ENCODE peak calls at places on chromosomes 12 and 14, in ten cellular contexts. P is psoas muscle; S is naive thymus-derived CD4-positive, alpha-beta T cell; Q is adipocyte; E is BJ; C is testis; J is aorta; G is pancreas; L is Peyer's patch; Z is CD4-positive, CD25-positive, alpha-beta regulatory T cell. W is an unnamed sample. For H3K27me3 and H3K36me3, the result is how much of the 10 kb centered on the place peaks cover.

GRCh38 chr14:38357557-38357956 is 101.7 kb upstream of the CLEC14A start:
- DNase-seq in P (no peak), S (no peak), Q (peak), E (peak), C (no peak), J (no peak), G (no peak), L (no peak), Z (no peak), W (peak)

GRCh38 chr14:63269561-63270225 is 49.0 kb downstream of the GPHB5 start:
- DNase-seq in P (no peak), S (no peak), Q (no peak), E (no peak), C (no peak), J (no peak), G (no peak), L (no peak), Z (no peak), W (no peak)

GRCh38 chr14:37090026-37090425 is 82.4 kb downstream of the SLC25A21 start:
- DNase-seq in P (no peak), S (no peak), Q (peak), E (no peak), C (no peak), J (no peak), G (no peak), L (no peak), Z (no peak), W (no peak)

GRCh38 chr14:53153702-53154112 is 584 bp upstream of the DDHD1 start:
- DNase-seq in P (no peak), S (no peak), Q (no peak), E (no peak), C (no peak), J (no peak), G (no peak), L (no peak), Z (peak), W (no peak)

GRCh38 chr12:39122562-39123204 is 217.3 kb upstream of the CPNE8 start:
- DNase-seq in P (no peak), S (no peak), Q (no peak), E (no peak), C (no peak), J (no peak), G (no peak), L (no peak), Z (no peak), W (no peak)

GRCh38 chr12:14628771-14629170 is 61.1 kb upstream of the PLBD1 start:
- DNase-seq in P (no peak), S (no peak), Q (no peak), E (no peak), C (no peak), J (no peak), G (no peak), L (no peak), Z (no peak), W (no peak)

GRCh38 chr12:57016348-57016747 is at the start of gene TAC3:
- DNase-seq in P (no peak), S (no peak), Q (no peak), E (no peak), C (no peak), J (no peak), G (no peak), L (no peak), Z (no peak), W (no peak)

GRCh38 chr14:100375963-100376735 is 53.0 kb downstream of the SLC25A47 start:
- DNase-seq in P (peak), S (peak), Q (peak), E (peak), C (peak), J (peak), G (peak), L (peak), Z (peak), W (peak)

GRCh38 chr12:18683603-18684002 is 54.2 kb downstream of the PLCZ1 start:
- DNase-seq in P (no peak), S (no peak), Q (peak), E (no peak), C (no peak), J (no peak), G (no peak), L (no peak), Z (no peak), W (no peak)

GRCh38 chr12:108729612-108730336 is 1.5 kb downstream of the CORO1C start:
- DNase-seq in P (no peak), S (no peak), Q (peak), E (no peak), C (no peak), J (no peak), G (no peak), L (no peak), Z (no peak), W (no peak)

GRCh38 chr14:91872517-91873470 is 5.5 kb upstream of the TC2N start:
- DNase-seq in P (peak), S (no peak), Q (no peak), E (no peak), C (peak), J (peak), G (peak), L (peak), Z (peak), W (peak)

GRCh38 chr12:24850486-24850885 is 98.4 kb downstream of the BCAT1 start:
- DNase-seq in P (no peak), S (no peak), Q (no peak), E (no peak), C (no peak), J (no peak), G (no peak), L (no peak), Z (no peak), W (no peak)

GRCh38 chr12:23399402-23399933 is 550.0 kb downstream of the SOX5 start:
- DNase-seq in P (no peak), S (no peak), Q (no peak), E (no peak), C (no peak), J (no peak), G (no peak), L (no peak), Z (no peak), W (no peak)

GRCh38 chr14:88551094-88551870 is 3.5 kb downstream of the PTPN21 start:
- DNase-seq in P (peak), S (peak), Q (peak), E (no peak), C (peak), J (peak), G (peak), L (peak), Z (no peak), W (peak)

GRCh38 chr12:28899951-28900350 is 249.1 kb upstream of the FAR2 start:
- DNase-seq in P (no peak), S (no peak), Q (peak), E (peak), C (no peak), J (no peak), G (no peak), L (no peak), Z (no peak), W (peak)

GRCh38 chr12:22700126-22700525 is 75.2 kb downstream of the ETNK1 start:
- DNase-seq in P (no peak), S (no peak), Q (no peak), E (no peak), C (no peak), J (no peak), G (no peak), L (no peak), Z (no peak), W (no peak)

GRCh38 chr14:41636492-41637392 is 30.1 kb downstream of the LRFN5 start:
- DNase-seq in P (no peak), S (no peak), Q (peak), E (no peak), C (no peak), J (no peak), G (no peak), L (no peak), Z (no peak), W (no peak)

GRCh38 chr12:7079826-7080125 is 12.5 kb downstream of the C1R start:
- DNase-seq in P (no peak), S (no peak), Q (peak), E (peak), C (no peak), J (no peak), G (no peak), L (no peak), Z (no peak), W (peak)

GRCh38 chr12:106582661-106583577 is at the start of gene RFX4:
- DNase-seq in P (no peak), S (no peak), Q (peak), E (no peak), C (no peak), J (no peak), G (no peak), L (no peak), Z (no peak), W (no peak)
- H3K27me3 ChIP-seq in P (half or more), S (under half), Q (half or more), E (half or more), C (under half), J (under half), G (under half), L (half or more), Z (under half), W (half or more)

DNA sequence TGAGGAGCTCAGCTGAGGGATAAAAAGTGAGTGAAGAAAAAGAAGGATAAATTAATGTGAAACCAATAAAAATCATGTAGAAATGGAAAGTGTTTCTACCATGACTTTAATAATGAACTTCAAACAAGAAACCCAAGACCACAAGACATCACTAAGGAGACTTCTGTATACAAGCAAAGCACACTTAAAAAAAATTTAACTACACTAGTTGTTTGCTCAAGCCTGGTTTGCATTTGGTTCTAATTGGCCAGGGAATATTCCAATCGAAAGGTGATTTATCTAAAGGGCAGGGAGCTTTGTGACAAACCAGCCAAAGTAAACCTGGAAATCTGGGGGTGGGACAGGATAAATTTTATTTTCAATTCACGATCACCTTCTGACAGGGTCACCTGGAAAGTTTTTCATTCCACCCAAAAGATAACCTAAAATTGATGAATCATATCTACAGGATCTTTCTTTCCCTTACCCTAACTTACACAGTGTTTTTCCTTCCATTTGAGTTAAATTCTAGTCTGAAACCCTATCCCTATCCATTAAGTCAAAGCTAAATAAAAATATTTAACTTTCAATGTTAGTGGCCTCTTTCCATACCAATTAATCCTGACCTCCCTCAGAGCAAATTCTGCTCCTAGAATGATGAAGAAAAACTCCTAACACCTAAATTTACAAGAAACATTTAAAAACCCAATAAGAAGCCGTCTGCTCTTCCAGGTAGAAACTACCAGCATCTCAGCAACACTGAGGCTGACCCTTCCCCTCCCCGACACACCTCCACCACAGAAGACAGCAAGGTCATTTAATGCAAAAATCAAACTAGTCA is 2.5 kb downstream of the EGLN3 start:
- DNase-seq in P (no peak), S (no peak), Q (no peak), E (no peak), C (no peak), J (no peak), G (no peak), L (no peak), Z (no peak), W (no peak)
- H3K4me3 ChIP-seq in P (peak), S (no peak), Q (no peak), E (no peak), C (no peak), J (peak), G (no peak), L (peak), Z (no peak), W (no peak)

GRCh38 chr12:63808631-63809030 is 28.9 kb downstream of the RXYLT1 start:
- DNase-seq in P (no peak), S (no peak), Q (no peak), E (no peak), C (no peak), J (no peak), G (no peak), L (no peak), Z (no peak), W (no peak)

GRCh38 chr12:63814146-63814774 is 30.2 kb upstream of the SRGAP1 start:
- DNase-seq in P (no peak), S (no peak), Q (no peak), E (no peak), C (no peak), J (no peak), G (no peak), L (no peak), Z (no peak), W (no peak)

GRCh38 chr12:63809566-63809965 is 29.9 kb downstream of the RXYLT1 start:
- DNase-seq in P (no peak), S (no peak), Q (no peak), E (no peak), C (no peak), J (no peak), G (no peak), L (no peak), Z (no peak), W (no peak)

GRCh38 chr12:63811755-63812154 is 32.0 kb downstream of the RXYLT1 start:
- DNase-seq in P (no peak), S (no peak), Q (no peak), E (no peak), C (no peak), J (no peak), G (no peak), L (no peak), Z (no peak), W (no peak)

DNA sequence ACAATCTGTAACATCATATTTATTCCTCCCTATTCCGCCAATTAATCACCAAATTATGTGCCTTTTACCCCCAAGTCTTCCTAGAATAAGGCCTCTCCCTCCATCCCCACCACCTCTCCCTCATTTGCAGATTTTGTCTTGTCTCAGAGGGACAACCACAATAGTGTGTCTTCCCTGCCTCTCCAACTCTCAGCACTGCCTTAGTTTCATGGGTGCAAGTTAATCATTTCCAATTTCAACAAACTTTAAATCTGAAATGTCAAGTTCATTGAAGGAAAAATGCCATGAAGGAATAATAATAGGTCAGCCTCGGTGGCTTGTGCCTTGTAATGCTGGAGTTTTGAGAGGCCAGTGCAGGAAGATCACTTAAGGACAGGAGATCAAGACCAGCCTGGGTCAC is 31.6 kb downstream of the RXYLT1 start:
- DNase-seq in P (no peak), S (no peak), Q (no peak), E (no peak), C (no peak), J (no peak), G (no peak), L (no peak), Z (no peak), W (no peak)
- H3K36me3 ChIP-seq in P (under half), S (under half), Q (under half), E (under half), C (under half), J (under half), G (under half), L (under half), Z (under half), W (under half)

DNA sequence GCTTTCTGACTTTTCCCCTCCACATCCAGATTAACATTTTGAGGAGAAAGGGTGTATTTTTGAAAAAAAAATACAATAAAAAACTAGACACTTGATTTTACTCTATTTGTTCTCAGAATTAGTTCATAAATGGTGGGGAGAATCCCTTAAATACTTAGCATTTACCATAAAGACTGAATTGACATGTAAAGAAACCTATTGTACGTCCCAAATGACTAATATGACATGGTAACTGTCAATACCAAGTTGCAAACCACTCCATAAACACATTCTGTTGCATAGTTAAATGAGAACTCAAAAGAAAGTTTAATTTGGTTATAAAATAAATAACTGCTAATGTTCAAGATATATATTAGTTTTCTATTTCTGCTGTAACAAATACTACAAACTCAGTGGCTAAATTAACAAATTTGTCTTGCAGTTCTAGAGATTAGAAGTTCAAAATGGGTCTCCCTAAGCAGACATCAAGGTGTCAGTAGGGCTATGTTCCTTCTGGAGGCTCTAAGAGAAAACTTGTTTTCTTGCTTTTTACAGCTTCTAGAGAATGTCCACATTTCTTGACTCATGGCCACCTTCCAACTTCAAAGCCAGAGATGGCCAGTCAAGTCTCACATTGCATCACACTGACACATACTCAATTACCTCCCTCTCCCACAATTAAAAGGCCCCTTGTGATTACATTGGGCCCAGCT is 16.0 kb downstream of the NELL2 start:
- DNase-seq in P (no peak), S (no peak), Q (no peak), E (no peak), C (no peak), J (no peak), G (no peak), L (no peak), Z (no peak), W (no peak)
- H3K27me3 ChIP-seq in P (under half), S (under half), Q (under half), E (under half), C (under half), J (under half), G (under half), L (under half), Z (under half), W (under half)

GRCh38 chr14:65239143-65239672 is 136.9 kb upstream of the MAX start:
- DNase-seq in P (no peak), S (no peak), Q (no peak), E (peak), C (no peak), J (no peak), G (no peak), L (peak), Z (no peak), W (no peak)

GRCh38 chr14:65241125-65241752 is 138.9 kb upstream of the MAX start:
- DNase-seq in P (no peak), S (no peak), Q (no peak), E (no peak), C (no peak), J (no peak), G (no peak), L (no peak), Z (no peak), W (no peak)

GRCh38 chr14:65242732-65243134 is 140.4 kb upstream of the MAX start:
- DNase-seq in P (no peak), S (no peak), Q (no peak), E (no peak), C (no peak), J (no peak), G (no peak), L (no peak), Z (no peak), W (no peak)

GRCh38 chr14:65239897-65240296 is 137.6 kb upstream of the MAX start:
- DNase-seq in P (no peak), S (no peak), Q (no peak), E (no peak), C (no peak), J (no peak), G (no peak), L (no peak), Z (no peak), W (no peak)

DNA sequence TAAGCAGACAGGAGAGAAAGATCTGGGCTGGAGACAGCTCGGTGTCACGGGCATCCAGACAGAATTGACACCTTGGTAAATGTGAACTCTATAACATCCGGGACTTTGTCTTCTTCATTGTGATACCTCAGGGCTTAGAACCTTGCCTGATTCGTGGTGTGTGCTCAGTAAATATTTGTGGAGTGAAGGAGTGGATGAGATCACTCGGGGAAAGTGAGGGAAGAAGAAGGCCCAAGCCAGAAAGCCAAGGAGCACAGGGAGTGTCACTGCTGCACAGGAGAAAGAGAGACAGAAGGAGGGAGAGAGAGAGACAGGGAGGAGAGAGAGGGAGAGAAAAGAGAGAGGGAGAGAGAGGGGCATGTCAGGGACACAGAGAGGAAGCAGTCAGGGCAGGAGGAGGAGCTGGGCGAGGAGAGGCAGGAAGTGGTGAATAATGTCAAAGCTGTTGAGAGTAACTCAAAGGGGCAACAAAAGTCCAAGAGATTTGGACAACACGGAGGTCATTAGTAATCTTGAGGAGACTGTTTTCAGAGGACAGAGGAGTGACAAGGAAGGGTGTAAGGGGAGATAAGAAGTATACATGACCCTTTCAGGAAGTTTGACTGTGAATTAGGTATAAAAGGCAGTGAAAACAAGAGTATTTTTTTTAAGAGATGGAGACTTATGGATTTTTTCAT is 141.6 kb upstream of the MAX start:
- DNase-seq in P (no peak), S (no peak), Q (no peak), E (no peak), C (no peak), J (no peak), G (no peak), L (peak), Z (no peak), W (peak)
- H3K4me3 ChIP-seq in P (no peak), S (no peak), Q (no peak), E (no peak), C (no peak), J (no peak), G (no peak), L (no peak), Z (peak), W (no peak)

GRCh38 chr14:61744239-61744638 is 18.0 kb upstream of the SNAPC1 start:
- DNase-seq in P (no peak), S (no peak), Q (no peak), E (no peak), C (no peak), J (no peak), G (no peak), L (no peak), Z (no peak), W (no peak)
- H3K36me3 ChIP-seq in P (under half), S (under half), Q (half or more), E (under half), C (under half), J (under half), G (half or more), L (under half), Z (under half), W (half or more)

GRCh38 chr12:132439333-132439904 is 50.5 kb upstream of the FBRSL1 start:
- DNase-seq in P (no peak), S (no peak), Q (no peak), E (no peak), C (no peak), J (no peak), G (peak), L (no peak), Z (no peak), W (no peak)
- H3K27me3 ChIP-seq in P (under half), S (under half), Q (under half), E (under half), C (under half), J (under half), G (under half), L (under half), Z (under half), W (under half)